ENCODE peak calls at places on chromosomes 11 and 22, in eight cellular contexts. B is retinal pigment epithelial cell, J is IMR-90, E is upper lobe of right lung, A is PC-9, K is suprapubic skin, R is adrenal gland, G is cardiac muscle cell. L is an unnamed sample.

GRCh38 chr11:9714540-9714939 is 50.7 kb downstream of the SWAP70 start:
- DNase-seq in B (no peak), J (peak), E (no peak), A (no peak), K (no peak), R (no peak), G (no peak), L (no peak)

GRCh38 chr22:45528046-45528445 is 25.4 kb downstream of the FBLN1 start:
- DNase-seq in B (no peak), J (no peak), E (no peak), A (no peak), K (no peak), R (no peak), G (no peak), L (no peak)

GRCh38 chr11:74338963-74339362 is 27.5 kb upstream of the P4HA3 start:
- DNase-seq in B (no peak), J (no peak), E (no peak), A (no peak), K (no peak), R (no peak), G (no peak), L (no peak)

GRCh38 chr22:41687901-41688364 is 734 bp downstream of the SNU13 start:
- DNase-seq in B (no peak), J (peak), E (peak), A (no peak), K (no peak), R (no peak), G (peak), L (no peak)

GRCh38 chr11:27468209-27468608 is 4.4 kb downstream of the LGR4 start:
- DNase-seq in B (peak), J (peak), E (no peak), A (no peak), K (no peak), R (no peak), G (peak), L (no peak)

GRCh38 chr11:76790251-76790650 is 7.1 kb downstream of the TSKU start:
- DNase-seq in B (no peak), J (no peak), E (no peak), A (no peak), K (no peak), R (no peak), G (no peak), L (no peak)

GRCh38 chr11:10565493-10565892 is 3.0 kb downstream of the LYVE1 start:
- DNase-seq in B (no peak), J (no peak), E (no peak), A (no peak), K (no peak), R (no peak), G (no peak), L (no peak)

GRCh38 chr22:24200616-24201212 is 19.4 kb downstream of the SUSD2 start:
- DNase-seq in B (peak), J (peak), E (no peak), A (peak), K (no peak), R (no peak), G (peak), L (no peak)

GRCh38 chr11:2533642-2534115 is 88.9 kb downstream of the KCNQ1 start:
- DNase-seq in B (peak), J (peak), E (peak), A (peak), K (peak), R (peak), G (peak), L (no peak)

GRCh38 chr11:13384837-13385417 is 78.1 kb downstream of the BTBD10 start:
- DNase-seq in B (peak), J (peak), E (no peak), A (peak), K (no peak), R (no peak), G (peak), L (no peak)

GRCh38 chr11:125164422-125165110 is at the start of gene PKNOX2:
- DNase-seq in B (no peak), J (peak), E (peak), A (peak), K (peak), R (peak), G (peak), L (peak)

GRCh38 chr11:2527621-2528291 is 82.9 kb downstream of the KCNQ1 start:
- DNase-seq in B (no peak), J (no peak), E (peak), A (no peak), K (peak), R (peak), G (no peak), L (peak)

DNA sequence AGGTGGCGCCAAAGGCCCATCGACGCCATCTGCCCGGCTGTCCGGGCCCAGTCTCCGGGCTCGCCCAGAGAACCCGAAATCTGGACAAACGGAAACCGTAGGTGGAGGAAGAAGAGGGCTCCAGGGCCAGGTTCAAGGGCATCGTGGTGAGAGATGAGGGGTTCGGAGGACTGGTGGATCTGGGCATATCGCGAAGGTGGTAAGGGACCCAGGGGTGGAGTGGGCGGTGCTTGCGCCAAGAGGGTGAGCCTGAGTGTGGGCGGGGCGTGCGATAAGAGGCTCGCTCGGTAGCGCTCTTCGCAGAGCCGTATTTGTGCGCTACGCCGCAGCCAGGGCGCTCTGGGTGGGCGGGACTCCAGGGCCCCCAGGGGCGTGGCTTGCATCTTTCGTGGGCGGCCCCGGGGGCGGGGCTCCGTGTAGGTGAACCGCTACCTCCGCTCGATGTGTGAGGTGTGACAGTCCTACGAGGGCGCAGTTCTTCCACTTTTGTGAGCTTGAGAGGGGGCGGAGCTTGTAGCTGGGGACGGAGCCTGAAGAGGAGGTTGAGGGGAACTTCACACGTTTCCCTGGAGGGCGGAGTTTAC is 4.8 kb downstream of the CD248 start:
- DNase-seq in B (peak), J (peak), E (peak), A (peak), K (peak), R (peak), G (peak), L (peak)
- TF ChIP-seq CTCF in B (no peak), J (peak), E (peak), A (peak), K (no peak), R (peak), G (peak), L (peak)

GRCh38 chr11:367956-368413 is 1.3 kb upstream of the B4GALNT4 start:
- DNase-seq in B (no peak), J (no peak), E (no peak), A (no peak), K (no peak), R (no peak), G (no peak), L (no peak)

GRCh38 chr11:371051-371450 is 1.8 kb downstream of the B4GALNT4 start:
- DNase-seq in B (no peak), J (no peak), E (peak), A (no peak), K (no peak), R (no peak), G (no peak), L (no peak)

GRCh38 chr11:369336-370018 is at the start of gene B4GALNT4:
- DNase-seq in B (no peak), J (peak), E (no peak), A (no peak), K (no peak), R (no peak), G (peak), L (no peak)

GRCh38 chr11:370087-370941 is 1.0 kb downstream of the B4GALNT4 start:
- DNase-seq in B (no peak), J (no peak), E (peak), A (no peak), K (peak), R (no peak), G (no peak), L (no peak)

DNA sequence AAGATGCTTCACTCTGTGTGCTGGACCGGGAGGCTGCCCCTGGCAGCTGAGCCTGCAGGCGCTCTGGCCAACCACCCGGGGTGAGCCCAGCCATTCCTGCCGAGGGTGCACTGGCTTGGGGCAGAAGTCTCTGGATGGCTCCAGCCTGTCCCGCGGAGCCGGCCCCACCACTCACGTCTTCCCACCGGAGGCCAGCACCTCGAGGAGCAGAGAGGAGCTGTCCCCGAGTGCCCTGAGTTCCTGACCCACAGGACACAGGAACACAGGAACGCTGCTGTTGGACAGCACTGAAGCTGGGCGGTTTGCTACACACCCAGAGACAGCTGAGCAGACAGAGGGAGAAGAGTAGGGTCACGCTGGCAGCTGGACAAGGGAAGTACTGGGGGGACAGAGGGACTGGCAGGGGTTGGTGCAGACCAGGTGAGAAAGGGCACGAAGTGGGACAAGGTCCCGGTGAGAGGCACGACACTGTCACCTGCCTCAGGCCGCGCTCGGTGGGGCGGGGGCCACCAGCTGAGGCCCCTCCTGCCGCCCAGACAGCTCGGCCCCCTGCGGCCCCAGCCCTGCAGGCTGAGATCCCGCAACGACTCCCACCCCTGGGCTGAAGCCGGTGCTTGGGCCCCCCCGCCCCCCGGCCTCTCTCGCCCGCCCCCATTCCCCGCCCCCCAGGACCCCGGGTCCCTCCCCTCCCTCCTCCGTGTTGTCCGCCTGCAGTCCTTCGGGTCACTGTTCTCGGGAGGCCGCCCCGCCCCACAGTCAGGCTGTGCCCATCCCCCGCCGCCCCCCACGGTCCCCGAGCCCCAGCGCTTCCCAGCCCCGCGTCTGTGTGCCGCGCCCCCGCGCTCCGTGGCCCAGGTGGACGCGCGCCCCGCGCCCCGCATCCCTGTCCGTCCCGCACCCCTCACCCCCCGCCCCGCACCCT is 624 bp upstream of the B4GALNT4 start:
- DNase-seq in B (no peak), J (peak), E (no peak), A (peak), K (peak), R (no peak), G (peak), L (no peak)
- H3K4me3 ChIP-seq in B (peak), J (peak), E (no peak), A (no peak), K (peak), R (no peak), G (peak), L (peak)

GRCh38 chr11:66051766-66052663 is at the start of gene SF3B2:
- DNase-seq in B (peak), J (peak), E (peak), A (peak), K (peak), R (peak), G (peak), L (peak)
- TF ChIP-seq CTCF in B (no peak), J (no peak), E (peak), A (no peak), K (no peak), R (no peak), G (no peak), L (peak)

GRCh38 chr11:35154960-35155359 is 16.0 kb downstream of the CD44 start:
- DNase-seq in B (no peak), J (no peak), E (no peak), A (no peak), K (no peak), R (no peak), G (no peak), L (no peak)

GRCh38 chr11:35153280-35153679 is 14.3 kb downstream of the CD44 start:
- DNase-seq in B (no peak), J (no peak), E (no peak), A (no peak), K (no peak), R (no peak), G (no peak), L (no peak)

GRCh38 chr11:35151241-35151640 is 12.3 kb downstream of the CD44 start:
- DNase-seq in B (no peak), J (no peak), E (no peak), A (no peak), K (no peak), R (no peak), G (no peak), L (no peak)

GRCh38 chr11:35152575-35152974 is 13.6 kb downstream of the CD44 start:
- DNase-seq in B (no peak), J (no peak), E (no peak), A (no peak), K (no peak), R (no peak), G (no peak), L (no peak)

GRCh38 chr11:35151896-35152295 is 12.9 kb downstream of the CD44 start:
- DNase-seq in B (no peak), J (no peak), E (no peak), A (no peak), K (no peak), R (no peak), G (no peak), L (no peak)
- H3K4me3 ChIP-seq in B (no peak), J (no peak), E (no peak), A (no peak), K (no peak), R (no peak), G (no peak), L (no peak)

DNA sequence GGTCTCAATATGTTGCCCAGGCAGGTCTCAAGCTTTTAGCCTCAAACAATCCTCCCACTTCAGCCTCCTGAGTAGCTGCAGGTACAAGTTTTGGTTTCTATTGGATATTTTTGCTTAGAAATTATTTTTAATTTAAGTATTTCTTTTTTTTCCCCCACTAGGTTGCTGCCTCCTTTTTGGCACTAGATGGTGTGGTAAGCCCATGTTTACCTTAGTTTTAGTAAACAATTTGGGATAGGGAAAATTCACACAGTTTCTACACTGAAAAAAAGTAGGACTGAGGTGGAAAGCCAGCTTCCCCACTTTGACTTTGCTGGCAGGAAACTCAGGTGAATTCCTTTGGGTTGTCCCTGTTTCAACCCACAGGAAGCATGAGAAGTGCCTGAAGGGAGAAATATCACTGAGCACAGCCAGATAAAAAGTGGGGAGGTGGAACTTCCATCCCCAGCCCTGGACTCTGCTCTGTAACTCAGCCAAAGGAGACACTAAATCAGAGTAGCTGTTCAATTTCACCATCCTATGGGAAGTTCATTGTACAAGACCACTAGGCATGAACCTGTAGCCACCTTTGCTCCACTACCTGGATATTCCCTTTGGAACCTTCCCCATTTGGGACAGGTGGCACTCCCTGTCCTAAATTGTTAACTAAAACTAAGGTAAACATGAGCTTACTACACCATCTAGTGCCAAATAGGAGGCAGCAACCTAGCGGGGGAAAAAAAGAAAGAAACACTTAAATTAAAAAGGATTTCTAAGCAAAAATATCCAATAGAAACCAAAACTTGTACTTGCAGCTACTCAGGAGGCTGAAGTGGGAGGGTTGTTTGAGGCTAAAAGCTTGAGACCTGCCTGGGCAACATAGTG is 154.4 kb upstream of the FAT3 start:
- DNase-seq in B (no peak), J (no peak), E (no peak), A (no peak), K (no peak), R (no peak), G (peak), L (no peak)
- TF ChIP-seq CTCF in B (peak), J (peak), E (no peak), A (peak), K (no peak), R (no peak), G (peak), L (no peak)

DNA sequence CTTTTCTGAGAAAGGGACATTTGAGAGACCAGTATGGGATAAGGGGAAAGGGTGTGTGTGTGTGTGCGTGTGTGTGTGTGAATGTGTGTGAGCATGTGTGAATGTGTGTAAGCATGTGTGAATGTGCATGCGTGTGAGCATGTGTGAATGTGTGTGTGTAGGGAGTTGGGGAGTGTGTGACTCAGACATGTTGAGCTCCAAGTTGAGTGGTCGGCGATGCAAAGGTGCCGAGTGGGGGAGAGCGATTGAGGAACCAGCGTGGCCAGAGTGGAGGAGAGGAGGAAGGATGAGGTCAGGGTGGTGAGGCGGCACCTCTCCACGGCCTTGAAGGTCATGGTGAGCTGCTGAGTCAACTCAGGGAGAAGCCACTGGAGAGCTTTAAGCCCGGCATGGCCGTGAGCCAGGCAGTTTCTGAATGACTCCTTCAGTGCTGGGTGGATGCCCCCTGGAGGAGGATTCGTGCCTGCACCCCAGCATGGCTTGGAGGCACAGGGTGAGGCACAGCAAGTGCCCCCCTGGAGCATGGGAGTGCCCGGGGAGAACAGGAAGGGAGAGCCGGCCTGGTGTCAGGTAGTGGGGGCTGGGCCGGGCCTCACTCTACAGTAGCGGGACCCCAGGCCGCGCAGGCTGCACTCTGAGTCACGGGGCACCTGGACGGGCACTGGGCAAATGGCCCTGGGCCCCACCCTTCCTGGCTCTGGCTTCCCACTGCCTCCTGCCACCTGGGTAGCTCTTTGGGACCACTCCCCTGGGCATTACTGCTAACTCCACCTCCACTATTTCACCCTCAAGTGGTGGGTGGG is 8.2 kb upstream of the CCDC88B start:
- DNase-seq in B (peak), J (peak), E (peak), A (peak), K (no peak), R (peak), G (peak), L (no peak)
- H3K4me3 ChIP-seq in B (no peak), J (no peak), E (no peak), A (no peak), K (no peak), R (no peak), G (no peak), L (no peak)

DNA sequence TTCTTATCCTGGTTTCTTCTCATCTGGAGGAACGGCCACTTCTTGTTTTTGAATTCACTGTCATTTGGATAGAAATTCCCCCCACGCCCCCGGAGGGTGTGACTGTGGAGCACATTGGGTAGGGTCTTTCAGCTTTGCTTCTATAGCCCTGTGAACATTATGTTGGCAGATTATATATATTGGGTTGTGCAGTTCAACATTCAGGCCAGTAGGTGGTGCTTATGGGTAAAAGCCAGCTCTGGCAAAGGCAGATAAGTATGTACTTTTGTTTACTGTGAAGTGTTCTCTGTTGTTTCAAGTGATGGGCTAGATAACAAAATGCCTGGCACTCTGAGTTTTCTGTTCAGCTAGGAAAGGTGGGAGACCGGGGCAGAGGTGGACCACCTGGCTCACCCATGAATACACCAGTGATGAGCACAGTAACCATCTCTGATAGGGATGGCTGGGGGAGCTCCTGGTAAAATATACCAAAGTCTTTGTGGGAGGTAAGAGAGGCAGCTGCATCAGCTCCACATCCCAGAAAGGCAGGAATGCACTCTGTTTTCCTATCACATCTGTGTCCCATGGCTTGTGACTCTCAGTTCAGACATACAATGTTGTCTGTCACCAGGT is 1348.2 kb upstream of the RAG2 start:
- DNase-seq in B (no peak), J (peak), E (no peak), A (peak), K (no peak), R (peak), G (peak), L (no peak)
- TF ChIP-seq CTCF in B (peak), J (peak), E (peak), A (peak), K (no peak), R (peak), G (peak), L (peak)

DNA sequence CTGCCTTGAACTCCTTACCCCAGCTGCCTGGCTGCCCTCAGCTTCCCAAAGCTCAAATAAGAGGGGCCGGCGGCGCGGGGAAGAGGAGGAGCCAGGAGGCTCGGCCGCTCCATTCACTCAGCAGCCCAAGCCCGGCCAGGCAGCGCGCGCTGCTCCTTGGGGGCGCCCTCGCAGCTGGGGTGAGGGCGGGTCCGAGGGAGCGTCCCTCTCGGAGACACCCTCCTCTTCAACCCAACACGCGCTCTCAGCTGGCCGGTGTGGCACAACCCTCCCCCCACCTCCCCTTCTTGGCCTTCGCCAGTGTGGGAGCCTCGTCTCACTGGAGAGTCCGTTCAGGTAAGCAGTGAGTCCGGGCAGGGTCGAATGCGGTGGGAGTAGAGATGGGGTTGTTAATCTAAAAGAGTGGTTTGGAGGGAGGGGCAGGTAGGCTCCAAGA is at the start of gene WT1:
- DNase-seq in B (no peak), J (no peak), E (no peak), A (no peak), K (no peak), R (no peak), G (peak), L (no peak)
- H3K4me3 ChIP-seq in B (no peak), J (no peak), E (peak), A (no peak), K (peak), R (no peak), G (peak), L (no peak)